ENCODE peak calls at places on chromosomes 11 and 22, in nine cellular contexts. Q, T, U, S, V, X, A, G and Z are unnamed samples.
A peak's percentile ranks its signal among the peaks of the same experiment; 100 is the strongest.

GRCh38 chr11:19725379-19726079 is 12.9 kb downstream of the NAV2 start:
- DNase-seq in T (no peak), V (no peak), S (no peak), A (peak; percentile 75), G (no peak), Q (peak; percentile 82), U (no peak), X (no peak), Z (no peak)

GRCh38 chr22:37933711-37934376 is 19.6 kb downstream of the C22orf23 start:
- DNase-seq in Q (peak; percentile 95), A (peak; percentile 75), X (peak; percentile 87), V (peak; percentile 91), G (peak; percentile 91), U (peak; percentile 40), S (peak; percentile 57), T (peak; percentile 89), Z (peak; percentile 92)

GRCh38 chr11:43410394-43410793 is 51.7 kb downstream of the TTC17 start:
- DNase-seq in G (peak; percentile 71), S (no peak), A (no peak), V (no peak), T (no peak), X (no peak), U (no peak), Q (no peak), Z (no peak)

GRCh38 chr22:43205748-43206514 is 19.0 kb upstream of the TTLL12 start:
- DNase-seq in S (no peak), X (no peak), T (no peak), G (no peak), U (no peak), Q (no peak), V (no peak), A (no peak), Z (no peak)

GRCh38 chr22:23065495-23066122 is 4.7 kb upstream of the GNAZ start:
- DNase-seq in T (peak; percentile 36), X (no peak), U (no peak), V (no peak), S (no peak), G (no peak), A (no peak), Q (no peak), Z (peak; percentile 9)

GRCh38 chr11:132408877-132409276 is 1038.5 kb downstream of the NTM start:
- DNase-seq in U (peak; percentile 12), Q (no peak), S (no peak), V (no peak), G (no peak), X (no peak), T (no peak), A (no peak), Z (no peak)

GRCh38 chr22:44357962-44358553 is 45.3 kb upstream of the SHISAL1 start:
- DNase-seq in T (peak; percentile 48), A (no peak), G (no peak), U (no peak), X (no peak), Q (no peak), V (no peak), S (no peak), Z (peak; percentile 26)

GRCh38 chr11:125348704-125349635 is 147.1 kb downstream of the FEZ1 start:
- DNase-seq in T (peak; percentile 85), S (no peak), G (peak; percentile 48), A (no peak), X (no peak), U (no peak), V (peak; percentile 61), Q (peak; percentile 33), Z (peak; percentile 71)

GRCh38 chr11:74220376-74220775 is 49.3 kb downstream of the PPME1 start:
- DNase-seq in V (no peak), X (no peak), U (no peak), G (no peak), A (no peak), T (no peak), Q (no peak), S (no peak), Z (no peak)